ENCODE peak calls at places on chromosomes 2 and 18, in four cellular contexts. D, Z, I and M are unnamed samples.

GRCh38 chr2:74464406-74464805 is 776 bp downstream of the MOGS start:
- DNase-seq in D (no peak), I (peak), Z (no peak), M (no peak)

GRCh38 chr2:100589527-100589926 is 26.7 kb downstream of the PDCL3 start:
- DNase-seq in D (no peak), I (peak), Z (no peak), M (no peak)

GRCh38 chr2:133382561-133382960 is 185.7 kb downstream of the NCKAP5 start:
- DNase-seq in Z (no peak), I (no peak), D (no peak), M (no peak)

GRCh38 chr2:159637988-159638501 is 21.7 kb upstream of the BAZ2B start:
- DNase-seq in I (no peak), D (no peak), Z (no peak), M (no peak)

GRCh38 chr2:66701656-66702055 is 266.7 kb downstream of the MEIS1 start:
- DNase-seq in I (no peak), Z (no peak), D (no peak), M (no peak)

GRCh38 chr18:74023220-74023619 is 124.4 kb downstream of the FBXO15 start:
- DNase-seq in I (no peak), Z (no peak), D (no peak), M (no peak)

GRCh38 chr2:24238158-24238557 is 63.3 kb downstream of the FAM228A start:
- DNase-seq in I (no peak), Z (no peak), D (no peak), M (no peak)

GRCh38 chr2:170495896-170496295 is 219.2 kb upstream of the SP5 start:
- DNase-seq in I (no peak), Z (no peak), D (no peak), M (no peak)

GRCh38 chr2:39468574-39469331 is 31.7 kb upstream of the MAP4K3 start:
- DNase-seq in D (no peak), Z (no peak), I (no peak), M (no peak)

GRCh38 chr2:222451270-222451674 is 26.9 kb downstream of the SGPP2 start:
- DNase-seq in Z (peak), D (no peak), I (no peak), M (no peak)

GRCh38 chr2:145253492-145253891 is 733.6 kb upstream of the ZEB2 start:
- DNase-seq in D (no peak), Z (no peak), I (no peak), M (no peak)

GRCh38 chr2:7450188-7451156 is 533.3 kb downstream of the RNF144A start:
- DNase-seq in D (no peak), Z (peak), I (no peak), M (no peak)

GRCh38 chr18:23143059-23143831 is 8.0 kb downstream of the CABLES1 start:
- DNase-seq in D (no peak), I (peak), Z (no peak), M (no peak)

GRCh38 chr18:63237911-63238710 is 81.5 kb downstream of the BCL2 start:
- DNase-seq in D (no peak), Z (no peak), I (no peak), M (no peak)

GRCh38 chr2:191363267-191363666 is 118.1 kb downstream of the MYO1B start:
- DNase-seq in I (peak), Z (no peak), D (no peak), M (no peak)

GRCh38 chr2:241870081-241870541 is 582 bp downstream of the RTP5 start:
- DNase-seq in I (no peak), Z (peak), D (no peak), M (no peak)

GRCh38 chr2:180472133-180472532 is 465.0 kb upstream of the CWC22 start:
- DNase-seq in Z (no peak), D (no peak), I (no peak), M (no peak)

GRCh38 chr2:8552264-8552913 is 129.5 kb upstream of the ID2 start:
- DNase-seq in D (peak), Z (no peak), I (no peak), M (no peak)

GRCh38 chr2:12210016-12210933 is 463.8 kb downstream of the LPIN1 start:
- DNase-seq in I (no peak), D (no peak), Z (no peak), M (no peak)

GRCh38 chr18:79936641-79937040 is 14.8 kb downstream of the SLC66A2 start:
- DNase-seq in D (peak), I (no peak), Z (peak), M (no peak)

GRCh38 chr2:220569380-220569779 is 942.0 kb downstream of the SLC4A3 start:
- DNase-seq in I (no peak), Z (no peak), D (no peak), M (no peak)

GRCh38 chr2:138716183-138716582 is 64.0 kb downstream of the NXPH2 start:
- DNase-seq in D (no peak), Z (no peak), I (peak), M (no peak)

GRCh38 chr2:38997784-38998183 is 108.1 kb downstream of the ARHGEF33 start:
- DNase-seq in D (no peak), Z (no peak), I (peak), M (no peak)

GRCh38 chr2:215601990-215602721 is 166.3 kb upstream of the FN1 start:
- DNase-seq in Z (no peak), I (no peak), D (no peak), M (no peak)

GRCh38 chr2:187906021-187906420 is 351.8 kb upstream of the TFPI start:
- DNase-seq in I (no peak), Z (no peak), D (no peak), M (no peak)

GRCh38 chr2:12452211-12452610 is 264.5 kb upstream of the TRIB2 start:
- DNase-seq in I (peak), D (no peak), Z (no peak), M (no peak)

GRCh38 chr18:28855524-28855923 is 678.6 kb upstream of the CDH2 start:
- DNase-seq in D (no peak), Z (no peak), I (no peak), M (no peak)

GRCh38 chr2:176553685-176554106 is 284.5 kb downstream of the MTX2 start:
- DNase-seq in D (peak), I (peak), Z (peak), M (no peak)

GRCh38 chr2:55809875-55810620 is 113.5 kb downstream of the EFEMP1 start:
- DNase-seq in D (no peak), Z (no peak), I (no peak), M (no peak)

GRCh38 chr2:65576861-65577601 is 144.6 kb upstream of the SPRED2 start:
- DNase-seq in I (no peak), Z (no peak), D (no peak), M (no peak)
- TF ChIP-seq CTCF in I (no peak), Z (no peak), D (no peak), M (no peak)

GRCh38 chr18:7164610-7165009 is 47.0 kb upstream of the LAMA1 start:
- DNase-seq in Z (no peak), D (no peak), I (peak), M (no peak)
- TF ChIP-seq CTCF in Z (no peak), D (no peak), I (peak), M (peak)

DNA sequence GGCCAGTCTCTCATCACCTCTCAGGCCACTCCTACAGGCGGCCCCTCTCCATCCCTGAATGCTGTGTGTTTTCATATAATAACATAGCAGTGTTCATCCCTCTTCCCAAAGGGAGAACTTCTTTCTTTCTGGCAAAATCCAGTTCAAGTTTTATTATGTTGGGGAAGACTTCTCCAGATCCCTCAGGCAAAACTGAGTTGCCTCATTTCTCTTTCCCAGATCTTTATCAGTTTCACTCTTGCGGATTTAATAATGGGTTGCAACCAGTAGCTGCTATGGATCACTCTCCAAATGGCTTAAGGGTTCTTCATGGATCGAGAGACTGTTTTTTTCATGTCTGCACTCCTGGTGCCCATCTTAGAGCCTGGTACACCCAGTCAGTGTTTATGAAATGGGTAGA is 129.9 kb downstream of the FHOD3 start:
- DNase-seq in D (no peak), I (no peak), Z (no peak), M (no peak)
- TF ChIP-seq CTCF in D (no peak), I (no peak), Z (no peak), M (no peak)

GRCh38 chr2:119317556-119317955 is 49.1 kb downstream of the C2orf76 start:
- DNase-seq in D (no peak), Z (no peak), I (no peak), M (no peak)

GRCh38 chr2:119316066-119316465 is 50.6 kb downstream of the C2orf76 start:
- DNase-seq in D (no peak), Z (no peak), I (no peak), M (no peak)

GRCh38 chr2:119311831-119312230 is 54.8 kb downstream of the C2orf76 start:
- DNase-seq in I (no peak), Z (no peak), D (no peak), M (no peak)

GRCh38 chr2:119311371-119311770 is 55.3 kb downstream of the C2orf76 start:
- DNase-seq in D (no peak), I (peak), Z (no peak), M (no peak)

DNA sequence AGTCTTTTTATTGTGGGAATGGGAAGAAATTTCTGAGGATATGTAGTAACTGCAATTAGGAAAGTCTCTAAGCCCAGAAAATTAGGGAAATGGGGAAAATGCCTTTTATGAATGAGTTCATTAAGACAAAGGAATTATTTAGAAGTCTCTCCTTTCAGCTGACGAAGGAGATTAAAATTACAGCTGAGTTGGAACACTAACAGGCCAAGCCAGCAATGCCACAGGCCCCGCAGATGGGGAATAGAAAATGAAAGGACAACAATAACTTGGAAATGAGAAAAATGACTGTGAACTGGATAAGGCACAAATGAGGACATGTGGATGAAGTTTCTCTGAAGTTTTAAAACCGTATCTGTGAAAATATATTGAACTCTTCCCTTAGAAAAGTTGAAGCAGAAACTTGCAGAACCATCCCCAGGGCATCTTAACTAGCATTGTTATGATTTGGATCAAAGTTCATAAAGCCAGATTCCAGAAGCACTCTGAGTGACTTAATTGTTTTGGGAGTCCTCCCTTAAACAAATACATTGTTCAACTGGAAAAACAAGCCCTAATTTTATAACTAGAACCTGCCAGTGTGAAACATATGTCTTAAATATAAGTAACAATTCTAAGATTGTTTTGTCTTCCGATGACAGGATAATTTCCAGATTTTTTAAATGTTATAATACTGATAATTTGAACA is 51.3 kb downstream of the C2orf76 start:
- DNase-seq in I (no peak), D (no peak), Z (no peak), M (no peak)
- TF ChIP-seq CTCF in I (no peak), D (no peak), Z (no peak), M (no peak)

GRCh38 chr2:156334496-156335478 is 2.3 kb upstream of the NR4A2 start:
- DNase-seq in D (peak), Z (peak), I (no peak), M (peak)
- TF ChIP-seq CTCF in D (no peak), Z (no peak), I (no peak), M (peak)

GRCh38 chr2:218458598-218458997 is 39.7 kb downstream of the VIL1 start:
- DNase-seq in Z (no peak), D (no peak), I (no peak), M (no peak)
- TF ChIP-seq CTCF in Z (no peak), D (no peak), I (no peak), M (no peak)

DNA sequence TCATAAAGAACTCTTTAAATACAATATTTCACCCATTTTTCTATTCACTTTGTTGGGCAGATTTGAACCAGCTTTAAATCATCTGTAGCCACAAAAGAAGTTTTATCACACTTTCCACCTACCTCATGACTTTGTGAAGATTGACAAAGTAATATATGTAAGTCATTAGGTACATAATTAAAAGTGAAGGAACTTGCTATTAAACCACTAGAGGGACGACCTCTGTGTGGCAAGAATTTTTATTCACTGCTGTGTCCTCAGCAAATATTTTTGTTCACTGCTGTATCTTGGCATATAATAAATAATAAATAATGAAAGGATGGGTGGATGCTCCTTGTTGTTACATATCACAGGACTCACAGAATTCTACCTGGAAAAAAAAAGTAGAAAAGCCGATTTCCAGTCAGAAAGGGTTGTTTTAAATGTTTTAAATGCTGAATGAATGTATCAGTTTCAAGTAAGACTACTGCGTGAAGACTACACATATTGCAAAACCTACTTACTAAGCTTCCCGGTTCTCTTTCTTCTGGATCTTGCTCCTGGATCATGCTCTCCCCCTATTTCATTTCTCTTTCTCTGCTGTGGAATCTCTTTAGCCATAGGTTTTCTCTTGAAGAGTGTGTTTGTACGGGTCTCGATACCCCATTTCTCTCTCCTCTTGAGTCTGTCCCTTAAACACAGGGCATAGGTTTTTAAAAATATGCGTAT is 44.8 kb downstream of the KCMF1 start:
- DNase-seq in D (no peak), Z (no peak), I (no peak), M (no peak)
- TF ChIP-seq CTCF in D (no peak), Z (no peak), I (no peak), M (peak)

GRCh38 chr2:150425121-150425559 is 62.3 kb downstream of the RND3 start:
- DNase-seq in D (no peak), I (no peak), Z (peak), M (no peak)
- TF ChIP-seq CTCF in D (no peak), I (no peak), Z (no peak), M (no peak)

DNA sequence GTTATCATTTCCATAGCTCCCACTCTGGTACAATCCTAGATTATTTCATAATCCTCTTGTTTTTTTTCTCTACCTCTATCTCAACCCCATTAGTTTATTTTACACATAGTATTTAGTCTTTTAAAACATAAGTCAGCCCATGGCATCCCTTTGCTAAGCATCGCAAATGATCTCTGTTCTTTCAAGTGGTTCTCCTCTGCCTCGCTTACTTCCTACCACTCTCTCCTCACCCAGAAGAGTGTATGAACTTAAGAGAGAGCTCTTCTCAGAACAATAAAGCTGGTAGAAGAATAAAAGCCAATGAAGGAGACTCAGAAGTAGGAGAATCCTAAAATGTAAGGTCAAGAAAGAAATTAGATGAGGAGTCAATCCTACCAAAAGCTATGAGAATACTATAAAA is 12.2 kb upstream of the ITPRID2 start:
- DNase-seq in I (no peak), Z (no peak), D (no peak), M (no peak)
- TF ChIP-seq CTCF in I (no peak), Z (no peak), D (no peak), M (no peak)

DNA sequence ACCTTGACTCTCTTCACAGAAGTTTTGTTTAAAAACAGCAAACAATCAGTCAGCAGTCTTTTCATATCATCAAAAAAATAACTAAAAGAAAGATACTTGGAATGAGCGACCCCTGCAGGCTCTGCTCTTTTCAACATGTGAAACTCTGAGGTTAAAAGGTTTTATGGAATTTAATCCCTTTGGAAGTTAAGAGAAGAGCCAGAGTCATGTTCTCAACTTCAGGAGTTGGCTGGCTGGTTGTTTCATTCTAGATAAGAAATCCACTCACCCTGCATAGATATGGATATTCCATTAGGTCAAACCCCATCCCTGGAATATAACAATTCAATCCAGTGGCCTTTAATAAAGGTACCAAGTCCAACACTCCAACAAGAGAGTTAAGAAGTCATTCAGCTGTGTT is 115.6 kb upstream of the RMDN2 start:
- DNase-seq in I (peak), Z (no peak), D (no peak), M (no peak)
- TF ChIP-seq CTCF in I (peak), Z (peak), D (peak), M (peak)